ENCODE peak calls at places on chromosomes 12 and 14, in eight cellular contexts. V, J, O, X, L, M, Y and K are unnamed samples.

GRCh38 chr12:70049596-70050360 is 193.5 kb upstream of the CNOT2 start:
- DNase-seq in J (no peak), X (peak; percentile 6), M (no peak), L (no peak), O (no peak), Y (no peak), V (no peak), K (no peak)

GRCh38 chr12:52204095-52204930 is 12.5 kb upstream of the KRT80 start:
- DNase-seq in V (peak; percentile 42), Y (peak; percentile 36), J (no peak), X (no peak), O (no peak), L (peak; percentile 50), M (no peak), K (no peak)

GRCh38 chr14:101220921-101221510 is 317.5 kb upstream of the RTL1 start:
- DNase-seq in V (no peak), Y (no peak), O (no peak), M (no peak), L (no peak), J (no peak), X (no peak), K (no peak)

GRCh38 chr12:89160716-89161123 is 191.6 kb downstream of the DUSP6 start:
- DNase-seq in Y (no peak), X (no peak), O (no peak), L (peak; percentile 70), M (peak; percentile 59), V (peak; percentile 84), J (no peak), K (no peak)

GRCh38 chr12:10669533-10669932 is 4.3 kb downstream of the STYK1 start:
- DNase-seq in O (no peak), Y (no peak), V (no peak), L (no peak), J (no peak), X (no peak), M (no peak), K (no peak)

GRCh38 chr12:119868992-119869391 is 8.1 kb downstream of the CIT start:
- DNase-seq in J (no peak), L (peak; percentile 15), O (no peak), M (no peak), V (peak; percentile 37), X (no peak), Y (no peak), K (no peak)

GRCh38 chr12:109307051-109307450 is 2.0 kb downstream of the FOXN4 start:
- DNase-seq in L (no peak), J (no peak), V (no peak), X (no peak), O (no peak), M (no peak), Y (no peak), K (no peak)

GRCh38 chr12:119603767-119604166 is 10.2 kb downstream of the TMEM233 start:
- DNase-seq in X (no peak), J (no peak), L (no peak), M (no peak), Y (no peak), V (no peak), O (no peak), K (no peak)

GRCh38 chr12:50017047-50017446 is 8.2 kb downstream of the RACGAP1 start:
- DNase-seq in O (no peak), X (no peak), L (peak; percentile 86), M (no peak), J (no peak), Y (peak; percentile 62), V (peak; percentile 91), K (peak; percentile 46)

GRCh38 chr12:39743655-39744054 is 124.1 kb upstream of the ABCD2 start:
- DNase-seq in V (no peak), X (no peak), M (no peak), Y (no peak), O (no peak), J (no peak), L (no peak), K (no peak)

GRCh38 chr14:92863281-92863680 is 59.7 kb upstream of the CHGA start:
- DNase-seq in Y (no peak), M (no peak), V (peak; percentile 13), L (no peak), X (no peak), O (no peak), J (no peak), K (no peak)

GRCh38 chr12:5872745-5873144 is 72.3 kb downstream of the ANO2 start:
- DNase-seq in O (no peak), Y (peak; percentile 78), M (no peak), L (peak; percentile 6), J (no peak), V (no peak), X (no peak), K (no peak)

GRCh38 chr12:39451977-39452376 is 9.1 kb upstream of the KIF21A start:
- DNase-seq in X (no peak), M (no peak), L (no peak), Y (no peak), J (no peak), V (no peak), O (no peak), K (no peak)

GRCh38 chr14:76908834-76909233 is 82.6 kb downstream of the LRRC74A start:
- DNase-seq in J (no peak), O (no peak), L (no peak), V (no peak), X (no peak), M (no peak), Y (no peak), K (no peak)

GRCh38 chr14:74391479-74391878 is 34.5 kb downstream of the SYNDIG1L start:
- DNase-seq in X (no peak), V (no peak), J (no peak), O (no peak), M (no peak), Y (no peak), L (no peak), K (no peak)

GRCh38 chr12:78275886-78276285 is 445.2 kb downstream of the NAV3 start:
- DNase-seq in V (no peak), M (no peak), Y (no peak), J (no peak), O (no peak), L (no peak), X (no peak), K (no peak)

GRCh38 chr12:114690267-114691135 is 6.5 kb upstream of the TBX3 start:
- DNase-seq in O (no peak), Y (no peak), M (no peak), J (no peak), X (no peak), V (no peak), L (no peak), K (no peak)

GRCh38 chr12:129163461-129163860 is 310.2 kb downstream of the GLT1D1 start:
- DNase-seq in J (no peak), L (no peak), O (no peak), Y (no peak), V (no peak), M (no peak), X (no peak), K (no peak)

GRCh38 chr14:94367347-94367746 is 21.1 kb downstream of the SERPINA1 start:
- DNase-seq in J (no peak), Y (no peak), L (no peak), X (no peak), V (no peak), M (no peak), O (no peak), K (no peak)